ENCODE peak calls at places on chromosomes 6 and 20, in five cellular contexts. X is endothelial cell, N is heart left ventricle, A is Right ventricle myocardium inferior, B is PC-9. Y is an unnamed sample.

GRCh38 chr6:138593100-138593877 is 94.0 kb upstream of the NHSL1 start:
- DNase-seq in N (peak; percentile 37), A (no peak), X (peak; percentile 23), B (peak; percentile 94), Y (no peak)

GRCh38 chr6:131023834-131024504 is 39.1 kb downstream of the EPB41L2 start:
- DNase-seq in X (no peak), B (no peak), N (no peak), A (no peak), Y (no peak)

GRCh38 chr20:48945840-48946514 is 24.5 kb downstream of the ARFGEF2 start:
- DNase-seq in A (no peak), N (no peak), B (peak; percentile 99), X (no peak), Y (no peak)

GRCh38 chr6:21064716-21065340 is 528.7 kb upstream of the SOX4 start:
- DNase-seq in B (no peak), X (no peak), N (no peak), A (no peak), Y (no peak)

GRCh38 chr6:7452898-7453297 is 63.3 kb downstream of the RIOK1 start:
- DNase-seq in N (no peak), A (no peak), X (no peak), B (no peak), Y (no peak)

GRCh38 chr6:72894091-72894490 is 272.2 kb downstream of the KCNQ5 start:
- DNase-seq in X (no peak), N (no peak), B (peak; percentile 51), A (no peak), Y (no peak)

GRCh38 chr20:11261533-11262000 is 587.8 kb upstream of the JAG1 start:
- DNase-seq in X (no peak), N (no peak), B (no peak), A (no peak), Y (no peak)

GRCh38 chr6:169158182-169158573 is 95.5 kb downstream of the THBS2 start:
- DNase-seq in A (peak; percentile 83), X (no peak), N (peak; percentile 74), B (no peak), Y (no peak)

GRCh38 chr6:114432380-114432779 is 89.6 kb upstream of the HS3ST5 start:
- DNase-seq in X (no peak), B (no peak), A (no peak), N (no peak), Y (no peak)

GRCh38 chr6:154566866-154567265 is 56.4 kb upstream of the CNKSR3 start:
- DNase-seq in N (no peak), B (no peak), X (no peak), A (no peak), Y (no peak)

GRCh38 chr6:156533860-156534580 is 243.2 kb upstream of the ARID1B start:
- DNase-seq in B (no peak), X (no peak), A (no peak), N (no peak), Y (no peak)

GRCh38 chr20:48568520-48568919 is 259.3 kb downstream of the PREX1 start:
- DNase-seq in X (no peak), B (no peak), A (no peak), N (no peak), Y (no peak)

GRCh38 chr20:3734111-3734843 is 1.8 kb downstream of the HSPA12B start:
- DNase-seq in N (peak; percentile 27), X (no peak), B (no peak), A (no peak), Y (peak; percentile 34)

GRCh38 chr20:13777171-13777601 is 7.5 kb downstream of the ESF1 start:
- DNase-seq in A (no peak), N (no peak), X (no peak), B (no peak), Y (no peak)

GRCh38 chr6:20542927-20543602 is 8.8 kb downstream of the CDKAL1 start:
- DNase-seq in B (peak; percentile 90), A (no peak), N (no peak), X (no peak), Y (no peak)

GRCh38 chr20:12177657-12178293 is 260.1 kb downstream of the BTBD3 start:
- DNase-seq in N (no peak), X (no peak), B (no peak), A (no peak), Y (no peak)

GRCh38 chr6:24105146-24105545 is 20.9 kb upstream of the NRSN1 start:
- DNase-seq in A (no peak), X (no peak), B (no peak), N (no peak), Y (no peak)

GRCh38 chr6:159094444-159095252 is 49.9 kb upstream of the TAGAP start:
- DNase-seq in B (no peak), N (no peak), X (no peak), A (no peak), Y (no peak)

GRCh38 chr6:27214126-27214601 is 33.3 kb upstream of the PRSS16 start:
- DNase-seq in B (no peak), X (no peak), N (no peak), A (no peak), Y (no peak)

GRCh38 chr6:27592107-27592480 is 119.2 kb upstream of the ZNF184 start:
- DNase-seq in B (no peak), X (no peak), N (no peak), A (no peak), Y (no peak)

GRCh38 chr6:71126506-71126905 is 162.1 kb upstream of the OGFRL1 start:
- DNase-seq in N (no peak), X (no peak), B (no peak), A (no peak), Y (no peak)

GRCh38 chr6:121620002-121620740 is 184.7 kb downstream of the GJA1 start:
- DNase-seq in A (no peak), N (no peak), X (no peak), B (no peak), Y (no peak)

GRCh38 chr6:82178084-82178758 is 69.3 kb downstream of the IBTK start:
- DNase-seq in A (no peak), B (no peak), X (no peak), N (no peak), Y (no peak)

GRCh38 chr6:34934516-34934915 is 45.5 kb downstream of the ANKS1A start:
- DNase-seq in B (no peak), X (no peak), N (peak; percentile 87), A (peak; percentile 76), Y (no peak)